ENCODE peak calls at places on chromosomes 1 and 21, in four cellular contexts. One of them, this sample, is unnamed.

GRCh38 chr1:203045821-203046594 is 19.7 kb downstream of the PPFIA4 start:
- DNase-seq in A549: no peak
- DNase-seq in astrocyte of the spinal cord: no peak
- DNase-seq in transverse colon: no peak
- DNase-seq in this sample: no peak

GRCh38 chr1:119431836-119432235 is 16.9 kb downstream of the HSD3B2 start:
- DNase-seq in A549: no peak
- DNase-seq in astrocyte of the spinal cord: no peak
- DNase-seq in transverse colon: no peak
- DNase-seq in this sample: no peak

GRCh38 chr1:156319664-156320063 is 18.4 kb downstream of the CCT3 start:
- DNase-seq in A549: peak; percentile 33
- DNase-seq in transverse colon: no peak
- DNase-seq in astrocyte of the spinal cord: peak; percentile 36
- DNase-seq in this sample: no peak

GRCh38 chr1:179142889-179143299 is 61.0 kb downstream of the TOR3A start:
- DNase-seq in astrocyte of the spinal cord: peak; percentile 99
- DNase-seq in A549: peak; percentile 88
- DNase-seq in transverse colon: no peak
- DNase-seq in this sample: peak; percentile 80

GRCh38 chr1:92168657-92169056 is 49.1 kb upstream of the C1orf146 start:
- DNase-seq in transverse colon: no peak
- DNase-seq in astrocyte of the spinal cord: no peak
- DNase-seq in A549: no peak
- DNase-seq in this sample: no peak

GRCh38 chr1:47444578-47445465 is 7.0 kb downstream of the FOXD2 start:
- DNase-seq in astrocyte of the spinal cord: no peak
- DNase-seq in transverse colon: peak; percentile 62
- DNase-seq in A549: no peak
- DNase-seq in this sample: no peak

GRCh38 chr1:179883739-179884138 is 1.7 kb downstream of the TOR1AIP1 start:
- DNase-seq in astrocyte of the spinal cord: peak; percentile 30
- DNase-seq in transverse colon: no peak
- DNase-seq in A549: no peak
- DNase-seq in this sample: no peak

GRCh38 chr1:36609241-36610027 is 126.7 kb upstream of the CSF3R start:
- DNase-seq in transverse colon: peak; percentile 40
- DNase-seq in astrocyte of the spinal cord: peak; percentile 5
- DNase-seq in A549: peak; percentile 63
- DNase-seq in this sample: no peak

GRCh38 chr21:26148071-26148470 is 22.5 kb downstream of the APP start:
- DNase-seq in A549: peak; percentile 9
- DNase-seq in astrocyte of the spinal cord: no peak
- DNase-seq in transverse colon: no peak
- DNase-seq in this sample: no peak

DNA sequence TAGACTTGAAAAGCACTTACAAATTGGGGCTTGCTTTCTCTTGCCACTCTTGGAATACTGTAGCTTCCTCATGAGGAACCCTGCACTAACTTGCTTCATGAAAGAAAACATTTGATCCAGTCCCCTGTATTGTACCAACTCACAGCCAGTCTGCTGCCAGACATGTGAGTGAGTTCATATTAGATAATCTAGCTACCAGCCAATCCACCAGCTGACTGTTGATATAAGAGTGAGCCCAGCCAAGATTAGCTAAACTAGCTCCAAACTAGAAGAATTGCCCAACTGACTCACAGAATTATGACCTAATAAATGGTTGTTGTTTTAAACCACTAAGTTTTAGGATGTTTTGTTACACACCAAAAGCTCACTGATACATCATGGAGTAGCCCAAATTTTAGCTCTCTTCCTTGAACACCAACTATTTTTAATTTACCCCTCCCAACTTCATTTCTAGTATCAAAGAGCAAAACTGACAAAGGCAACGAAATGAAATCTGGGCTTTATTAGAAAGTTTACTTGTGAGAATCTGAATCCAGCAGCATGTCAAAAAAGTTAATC is 6.6 kb upstream of the RGS8 start:
- DNase-seq in transverse colon: no peak
- DNase-seq in astrocyte of the spinal cord: no peak
- DNase-seq in A549: no peak
- DNase-seq in this sample: no peak
- TF ChIP-seq CTCF in transverse colon: no peak
- TF ChIP-seq CTCF in astrocyte of the spinal cord: no peak
- TF ChIP-seq CTCF in A549: no peak
- TF ChIP-seq CTCF in this sample: no peak

GRCh38 chr1:94273111-94273510 is 35.7 kb upstream of the ARHGAP29 start:
- DNase-seq in transverse colon: no peak
- DNase-seq in A549: no peak
- DNase-seq in astrocyte of the spinal cord: no peak
- DNase-seq in this sample: peak; percentile 80

GRCh38 chr1:94271373-94271772 is 34.0 kb upstream of the ARHGAP29 start:
- DNase-seq in astrocyte of the spinal cord: no peak
- DNase-seq in A549: no peak
- DNase-seq in transverse colon: no peak
- DNase-seq in this sample: no peak

GRCh38 chr1:94270801-94271203 is 33.4 kb upstream of the ARHGAP29 start:
- DNase-seq in transverse colon: no peak
- DNase-seq in A549: no peak
- DNase-seq in astrocyte of the spinal cord: peak; percentile 94
- DNase-seq in this sample: no peak

GRCh38 chr1:94274561-94274960 is 37.2 kb upstream of the ARHGAP29 start:
- DNase-seq in A549: no peak
- DNase-seq in astrocyte of the spinal cord: no peak
- DNase-seq in transverse colon: no peak
- DNase-seq in this sample: no peak

GRCh38 chr1:94272388-94272787 is 35.0 kb upstream of the ARHGAP29 start:
- DNase-seq in A549: no peak
- DNase-seq in astrocyte of the spinal cord: no peak
- DNase-seq in transverse colon: no peak
- DNase-seq in this sample: no peak
- TF ChIP-seq CTCF in A549: no peak
- TF ChIP-seq CTCF in astrocyte of the spinal cord: no peak
- TF ChIP-seq CTCF in transverse colon: no peak
- TF ChIP-seq CTCF in this sample: no peak

GRCh38 chr21:38156200-38156599 is 100.6 kb upstream of the KCNJ15 start:
- DNase-seq in astrocyte of the spinal cord: no peak
- DNase-seq in A549: no peak
- DNase-seq in transverse colon: no peak
- DNase-seq in this sample: no peak

GRCh38 chr21:38159355-38159754 is 97.4 kb upstream of the KCNJ15 start:
- DNase-seq in transverse colon: peak; percentile 58
- DNase-seq in astrocyte of the spinal cord: peak; percentile 89
- DNase-seq in A549: peak; percentile 59
- DNase-seq in this sample: peak; percentile 70
- TF ChIP-seq CTCF in transverse colon: peak; percentile 70
- TF ChIP-seq CTCF in astrocyte of the spinal cord: peak; percentile 85
- TF ChIP-seq CTCF in A549: peak; percentile 49
- TF ChIP-seq CTCF in this sample: peak; percentile 83

GRCh38 chr1:153354515-153355193 is 3.0 kb upstream of the S100A9 start:
- DNase-seq in transverse colon: no peak
- DNase-seq in astrocyte of the spinal cord: no peak
- DNase-seq in A549: no peak
- DNase-seq in this sample: no peak
- TF ChIP-seq CTCF in transverse colon: no peak
- TF ChIP-seq CTCF in astrocyte of the spinal cord: no peak
- TF ChIP-seq CTCF in A549: no peak
- TF ChIP-seq CTCF in this sample: no peak

GRCh38 chr21:45371649-45372048 is 33.3 kb upstream of the COL18A1 start:
- DNase-seq in A549: no peak
- DNase-seq in transverse colon: no peak
- DNase-seq in astrocyte of the spinal cord: no peak
- DNase-seq in this sample: no peak
- TF ChIP-seq CTCF in A549: no peak
- TF ChIP-seq CTCF in transverse colon: no peak
- TF ChIP-seq CTCF in astrocyte of the spinal cord: no peak
- TF ChIP-seq CTCF in this sample: no peak